ENCODE peak calls at places on chromosome 13, in nine cellular contexts. P, G, L, I, B, W, V, X and J are unnamed samples.

GRCh38 chr13:101417043-101417406 is 717 bp upstream of the NALCN start:
- DNase-seq in B (peak), P (peak), W (no peak), G (no peak), I (no peak), V (no peak), L (no peak), X (no peak), J (no peak)

GRCh38 chr13:46386426-46386995 is 541 bp downstream of the RUBCNL start:
- DNase-seq in V (no peak), P (no peak), I (peak), G (no peak), X (no peak), L (no peak), B (peak), W (no peak), J (no peak)

GRCh38 chr13:113859311-113860050 is 4.4 kb downstream of the GAS6 start:
- DNase-seq in W (no peak), V (no peak), G (no peak), B (no peak), I (no peak), X (no peak), L (no peak), P (no peak), J (no peak)

GRCh38 chr13:43749503-43749902 is 37.3 kb downstream of the ENOX1 start:
- DNase-seq in G (no peak), V (no peak), W (no peak), X (no peak), B (no peak), I (no peak), L (no peak), P (no peak), J (no peak)

GRCh38 chr13:99969368-99969933 is 2.1 kb downstream of the ZIC5 start:
- DNase-seq in I (no peak), L (no peak), X (no peak), G (no peak), V (peak), P (no peak), W (no peak), B (no peak), J (no peak)

GRCh38 chr13:44272692-44273091 is 100.9 kb upstream of the SERP2 start:
- DNase-seq in G (no peak), V (no peak), L (no peak), I (no peak), B (no peak), X (no peak), P (peak), W (no peak), J (no peak)

GRCh38 chr13:51435002-51435578 is 17.7 kb downstream of the INTS6 start:
- DNase-seq in W (peak), X (no peak), B (no peak), V (no peak), G (no peak), P (peak), L (no peak), I (no peak), J (peak)

GRCh38 chr13:23288995-23289394 is 108.2 kb downstream of the SGCG start:
- DNase-seq in G (no peak), V (no peak), L (no peak), P (no peak), B (no peak), X (no peak), I (no peak), W (no peak), J (no peak)

GRCh38 chr13:113804017-113804702 is 45.1 kb downstream of the TMEM255B start:
- DNase-seq in X (no peak), G (no peak), P (no peak), I (no peak), L (no peak), W (no peak), B (no peak), V (no peak), J (no peak)

GRCh38 chr13:60261432-60262351 is 98.0 kb upstream of the DIAPH3 start:
- DNase-seq in I (peak), L (no peak), V (no peak), P (no peak), G (peak), B (no peak), X (no peak), W (no peak), J (no peak)

GRCh38 chr13:58583961-58584360 is 952.4 kb downstream of the PCDH17 start:
- DNase-seq in V (no peak), P (no peak), I (no peak), B (no peak), L (no peak), X (no peak), W (no peak), G (no peak), J (no peak)

GRCh38 chr13:73000027-73000674 is 58.7 kb upstream of the KLF5 start:
- DNase-seq in X (no peak), B (no peak), I (no peak), W (peak), G (peak), V (no peak), P (peak), L (no peak), J (peak)

GRCh38 chr13:94956407-94957110 is 244.2 kb upstream of the SOX21 start:
- DNase-seq in L (peak), P (no peak), W (no peak), I (no peak), G (no peak), V (no peak), B (no peak), X (no peak), J (no peak)

GRCh38 chr13:36879218-36879938 is 40.7 kb downstream of the SMAD9 start:
- DNase-seq in G (no peak), I (no peak), P (no peak), B (no peak), W (no peak), X (no peak), L (no peak), V (no peak), J (no peak)

GRCh38 chr13:111177803-111178389 is 62.8 kb downstream of the ARHGEF7 start:
- DNase-seq in I (no peak), G (no peak), X (no peak), W (no peak), V (no peak), L (no peak), B (no peak), P (peak), J (no peak)

GRCh38 chr13:94708031-94708571 is 4.2 kb downstream of the SOX21 start:
- DNase-seq in B (no peak), L (peak), W (no peak), V (no peak), X (no peak), G (no peak), P (no peak), I (peak), J (no peak)

GRCh38 chr13:37617162-37617561 is 18.6 kb upstream of the POSTN start:
- DNase-seq in V (no peak), G (no peak), X (no peak), I (peak), P (peak), B (no peak), W (no peak), L (no peak), J (no peak)

GRCh38 chr13:50428183-50428877 is 413.1 kb downstream of the KCNRG start:
- DNase-seq in I (no peak), B (no peak), X (no peak), L (no peak), W (no peak), G (no peak), P (no peak), V (no peak), J (no peak)

GRCh38 chr13:25652764-25653163 is 281.0 kb downstream of the ATP8A2 start:
- DNase-seq in P (no peak), B (no peak), W (no peak), V (no peak), L (no peak), I (peak), X (no peak), G (no peak), J (no peak)

GRCh38 chr13:112442483-112443090 is 66.4 kb downstream of the SPACA7 start:
- DNase-seq in G (peak), P (peak), W (no peak), X (no peak), B (peak), I (no peak), V (no peak), L (no peak), J (no peak)

GRCh38 chr13:30752201-30752797 is 17.0 kb downstream of the ALOX5AP start:
- DNase-seq in X (peak), L (no peak), P (peak), B (peak), G (peak), I (no peak), W (no peak), V (no peak), J (no peak)

GRCh38 chr13:24822640-24823039 is 58.7 kb downstream of the RNF17 start:
- DNase-seq in I (no peak), B (no peak), L (no peak), W (no peak), V (no peak), X (no peak), G (no peak), P (no peak), J (no peak)